ENCODE peak calls at places on chromosomes 12 and 14, in seven cellular contexts. C is neural progenitor cell, R is HFFc6, U is cardiac muscle cell, P is omental fat pad, I is IMR-90, N is heart left ventricle. D is an unnamed sample.

GRCh38 chr12:56188116-56188785 is 1.0 kb downstream of the SMARCC2 start:
- DNase-seq in C (peak; percentile 15), R (no peak), U (no peak), P (no peak), I (no peak), N (no peak), D (no peak)

GRCh38 chr14:20468773-20469241 is 399 bp upstream of the PNP start:
- DNase-seq in C (peak; percentile 36), R (no peak), U (no peak), P (no peak), I (no peak), N (no peak), D (peak; percentile 12)

GRCh38 chr14:100236873-100237272 is 2.1 kb upstream of the YY1 start:
- DNase-seq in C (no peak), R (no peak), U (no peak), P (no peak), I (no peak), N (no peak), D (no peak)

GRCh38 chr12:124683330-124683662 is 115.9 kb upstream of the NCOR2 start:
- DNase-seq in C (peak; percentile 47), R (no peak), U (no peak), P (no peak), I (peak; percentile 18), N (no peak), D (peak; percentile 75)

GRCh38 chr14:78440351-78440750 is 270.2 kb downstream of the NRXN3 start:
- DNase-seq in C (no peak), R (no peak), U (no peak), P (no peak), I (no peak), N (no peak), D (no peak)

GRCh38 chr14:89641495-89642162 is 224.6 kb upstream of the FOXN3 start:
- DNase-seq in C (no peak), R (no peak), U (no peak), P (no peak), I (no peak), N (no peak), D (no peak)

GRCh38 chr14:32201196-32201815 is 539 bp upstream of the RNU6-7 start:
- DNase-seq in C (peak; percentile 98), R (no peak), U (peak; percentile 60), P (peak; percentile 66), I (peak; percentile 33), N (peak; percentile 90), D (peak; percentile 91)

GRCh38 chr12:115763982-115764621 is 513.4 kb downstream of the MED13L start:
- DNase-seq in C (no peak), R (no peak), U (no peak), P (no peak), I (no peak), N (no peak), D (no peak)

GRCh38 chr14:54440037-54440436 is 1.1 kb downstream of the CNIH1 start:
- DNase-seq in C (no peak), R (no peak), U (peak; percentile 67), P (no peak), I (peak; percentile 36), N (no peak), D (no peak)

GRCh38 chr14:64704743-64705405 is 650 bp downstream of the PLEKHG3 start:
- DNase-seq in C (peak; percentile 47), R (no peak), U (peak; percentile 32), P (no peak), I (peak; percentile 15), N (peak; percentile 42), D (no peak)

GRCh38 chr12:53754196-53754595 is 2.4 kb upstream of the CISTR start:
- DNase-seq in C (no peak), R (no peak), U (no peak), P (no peak), I (no peak), N (no peak), D (no peak)

GRCh38 chr14:67411820-67412421 is at the start of gene PLEK2:
- DNase-seq in C (no peak), R (no peak), U (peak; percentile 41), P (no peak), I (no peak), N (peak; percentile 37), D (peak; percentile 90)

GRCh38 chr12:75774309-75775052 is 257.1 kb downstream of the PHLDA1 start:
- DNase-seq in C (no peak), R (no peak), U (no peak), P (no peak), I (no peak), N (no peak), D (no peak)

GRCh38 chr12:18165422-18165871 is 75.5 kb upstream of the RERGL start:
- DNase-seq in C (no peak), R (peak; percentile 21), U (peak; percentile 69), P (no peak), I (peak; percentile 20), N (no peak), D (no peak)

GRCh38 chr14:69773571-69774276 is 6.8 kb downstream of the SRSF5 start:
- DNase-seq in C (no peak), R (no peak), U (no peak), P (no peak), I (no peak), N (no peak), D (no peak)

GRCh38 chr14:92534863-92535654 is 21.5 kb downstream of the RIN3 start:
- DNase-seq in C (no peak), R (no peak), U (peak; percentile 26), P (no peak), I (no peak), N (no peak), D (no peak)

GRCh38 chr12:69739287-69740191 is 879 bp downstream of the RAB3IP start:
- DNase-seq in C (peak; percentile 87), R (no peak), U (peak; percentile 66), P (no peak), I (peak; percentile 13), N (peak; percentile 29), D (peak; percentile 83)

GRCh38 chr14:68789798-68790655 is 2.8 kb downstream of the ZFP36L1 start:
- DNase-seq in C (peak; percentile 26), R (no peak), U (peak; percentile 52), P (no peak), I (no peak), N (peak; percentile 32), D (peak; percentile 24)

GRCh38 chr12:124716208-124717141 is 147.2 kb downstream of the SCARB1 start:
- DNase-seq in C (no peak), R (no peak), U (no peak), P (no peak), I (no peak), N (no peak), D (no peak)

DNA sequence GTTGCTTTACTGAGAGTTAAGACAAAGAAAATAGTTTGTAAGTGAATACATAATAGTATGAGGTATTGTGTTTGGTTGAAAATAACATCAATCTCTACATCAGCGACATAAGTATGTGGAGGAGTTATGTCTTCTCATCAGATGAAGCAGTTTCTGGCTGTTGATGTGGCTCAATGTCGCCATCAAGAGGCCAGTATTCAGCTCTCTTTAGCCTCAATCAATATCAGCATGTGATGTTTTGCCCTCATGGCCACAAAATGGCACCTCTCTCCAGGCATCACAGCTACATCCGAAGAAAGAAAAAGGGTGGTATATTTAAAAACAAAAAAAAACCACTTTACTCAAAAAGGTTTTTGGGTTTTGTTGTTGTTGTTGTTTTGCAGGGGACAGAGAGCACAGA is 302.3 kb upstream of the TMEM132C start:
- DNase-seq in C (no peak), R (no peak), U (no peak), P (no peak), I (no peak), N (no peak), D (no peak)
- TF ChIP-seq CTCF in C (peak; percentile 24), R (no peak), U (no peak), P (no peak), I (no peak), N (no peak), D (no peak)

DNA sequence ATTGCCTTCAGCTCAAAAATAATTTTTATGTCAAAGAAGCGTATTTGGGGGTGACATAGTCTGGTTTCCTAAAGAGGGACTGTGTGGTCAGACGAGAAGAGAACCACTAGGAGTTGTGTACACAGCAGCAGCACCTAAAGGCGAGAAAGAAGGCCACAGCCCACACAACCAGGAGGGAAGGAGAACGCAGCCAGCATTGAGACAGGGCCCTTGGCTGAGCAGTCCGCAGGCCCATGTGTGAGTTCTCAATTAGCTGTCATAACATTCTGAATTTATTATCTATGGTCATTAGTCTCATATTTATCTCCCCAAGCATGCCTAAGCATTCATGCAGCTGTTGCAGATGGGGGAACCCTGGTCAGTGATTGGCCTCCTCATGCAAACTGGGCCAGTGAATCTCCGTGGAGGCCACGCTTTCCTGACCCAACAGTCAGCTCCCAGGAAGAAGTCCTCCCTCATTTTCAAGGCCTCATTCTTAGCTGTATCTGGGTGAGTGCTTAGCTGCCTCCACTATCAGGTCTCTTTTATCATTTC is 81.2 kb upstream of the ATF7IP start:
- DNase-seq in C (peak; percentile 24), R (no peak), U (peak; percentile 87), P (no peak), I (peak; percentile 10), N (peak; percentile 40), D (no peak)
- TF ChIP-seq CTCF in C (no peak), R (no peak), U (peak; percentile 17), P (no peak), I (no peak), N (no peak), D (no peak)

GRCh38 chr12:112258926-112259325 is 123.3 kb downstream of the HECTD4 start:
- DNase-seq in C (no peak), R (no peak), U (no peak), P (no peak), I (no peak), N (no peak), D (no peak)

GRCh38 chr12:112256780-112257179 is 125.5 kb downstream of the HECTD4 start:
- DNase-seq in C (no peak), R (no peak), U (no peak), P (no peak), I (no peak), N (no peak), D (no peak)

GRCh38 chr12:112266473-112266872 is 115.8 kb downstream of the HECTD4 start:
- DNase-seq in C (no peak), R (no peak), U (no peak), P (no peak), I (no peak), N (no peak), D (no peak)

DNA sequence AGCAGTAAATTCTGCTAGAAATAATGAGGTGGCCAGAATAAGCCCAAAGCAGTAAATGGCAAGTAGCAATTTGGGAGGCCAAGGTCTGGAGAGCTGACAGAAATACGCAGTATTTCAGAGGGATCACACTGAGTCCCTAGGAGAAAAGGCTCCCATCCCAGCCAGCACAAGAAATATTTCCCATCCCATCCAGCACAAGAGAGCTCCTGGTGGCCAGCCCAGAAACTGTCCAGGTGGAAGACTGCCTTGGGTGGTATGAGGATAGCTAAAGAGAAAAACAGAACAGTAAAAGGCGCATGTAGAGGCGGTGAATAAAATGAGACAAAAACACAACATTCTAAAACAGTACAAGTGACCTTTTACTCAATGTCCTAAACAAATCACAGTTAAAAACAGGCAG is 120.7 kb downstream of the HECTD4 start:
- DNase-seq in C (peak; percentile 27), R (no peak), U (no peak), P (no peak), I (no peak), N (no peak), D (peak; percentile 11)
- TF ChIP-seq CTCF in C (peak; percentile 48), R (peak; percentile 36), U (peak; percentile 30), P (no peak), I (peak; percentile 13), N (no peak), D (peak; percentile 10)

GRCh38 chr14:102590667-102591099 is 1.8 kb upstream of the RCOR1 start:
- DNase-seq in C (peak; percentile 49), R (no peak), U (peak; percentile 67), P (no peak), I (peak; percentile 23), N (peak; percentile 43), D (peak; percentile 72)
- TF ChIP-seq CTCF in C (peak; percentile 49), R (peak; percentile 77), U (peak; percentile 65), P (no peak), I (peak; percentile 42), N (no peak), D (peak; percentile 39)

D was measured in Calu3.